ENCODE peak calls at places on chromosomes 7 and 10, in five cellular contexts. U is endothelial cell of umbilical vein, Y is HepG2, X is GM12878, A is K562. Z is an unnamed sample.

GRCh38 chr7:44286182-44286617 is 39.2 kb downstream of the CAMK2B start:
- DNase-seq in U (no peak), Y (no peak), X (no peak), A (peak; percentile 40), Z (no peak)

GRCh38 chr7:34869016-34869415 is 168.3 kb downstream of the DPY19L1 start:
- DNase-seq in U (no peak), Y (no peak), X (no peak), A (no peak), Z (no peak)

GRCh38 chr10:113230018-113230610 is 280.1 kb downstream of the TCF7L2 start:
- DNase-seq in U (no peak), Y (no peak), X (no peak), A (no peak), Z (no peak)

GRCh38 chr10:2791774-2792443 is 275.4 kb upstream of the PFKP start:
- DNase-seq in U (no peak), Y (no peak), X (peak; percentile 87), A (no peak), Z (no peak)

GRCh38 chr7:11252011-11252607 is 278.4 kb downstream of the PHF14 start:
- DNase-seq in U (no peak), Y (no peak), X (no peak), A (no peak), Z (no peak)

GRCh38 chr7:106895246-106895864 is 30.3 kb downstream of the PIK3CG start:
- DNase-seq in U (no peak), Y (no peak), X (peak; percentile 45), A (no peak), Z (no peak)

GRCh38 chr10:16853201-16853600 is 36.0 kb upstream of the RSU1 start:
- DNase-seq in U (peak; percentile 73), Y (peak; percentile 10), X (no peak), A (no peak), Z (peak; percentile 39)

GRCh38 chr7:77310982-77311381 is 105.2 kb downstream of the GSAP start:
- DNase-seq in U (no peak), Y (no peak), X (no peak), A (no peak), Z (no peak)

GRCh38 chr10:112230325-112230988 is 46.9 kb upstream of the GPAM start:
- DNase-seq in U (no peak), Y (peak; percentile 59), X (no peak), A (no peak), Z (no peak)

GRCh38 chr10:32379314-32379949 is 32.5 kb upstream of the EPC1 start:
- DNase-seq in U (peak; percentile 71), Y (peak; percentile 43), X (no peak), A (peak; percentile 42), Z (peak; percentile 66)

GRCh38 chr7:27123021-27123476 is 7.5 kb downstream of the HOXA4 start:
- DNase-seq in U (no peak), Y (peak; percentile 44), X (no peak), A (no peak), Z (no peak)

GRCh38 chr10:8051851-8052257 is 2.6 kb upstream of the GATA3 start:
- DNase-seq in U (peak; percentile 83), Y (no peak), X (no peak), A (no peak), Z (no peak)

GRCh38 chr10:127012071-127012768 is 107.0 kb downstream of the DOCK1 start:
- DNase-seq in U (no peak), Y (no peak), X (no peak), A (no peak), Z (no peak)

GRCh38 chr10:102511562-102512274 is 7.9 kb downstream of the SUFU start:
- DNase-seq in U (no peak), Y (no peak), X (peak; percentile 48), A (no peak), Z (no peak)

GRCh38 chr10:100823194-100823593 is 77.8 kb downstream of the PAX2 start:
- DNase-seq in U (no peak), Y (no peak), X (no peak), A (no peak), Z (no peak)

GRCh38 chr10:963613-964012 is 24.6 kb upstream of the GTPBP4 start:
- DNase-seq in U (no peak), Y (no peak), X (no peak), A (no peak), Z (no peak)

GRCh38 chr10:5525581-5526271 is 965 bp downstream of the CALML3 start:
- DNase-seq in U (no peak), Y (no peak), X (no peak), A (no peak), Z (no peak)

GRCh38 chr10:117405730-117406129 is 30.5 kb upstream of the PDZD8 start:
- DNase-seq in U (no peak), Y (no peak), X (no peak), A (no peak), Z (no peak)

GRCh38 chr10:117409549-117410283 is 34.5 kb upstream of the PDZD8 start:
- DNase-seq in U (no peak), Y (no peak), X (no peak), A (no peak), Z (no peak)

GRCh38 chr10:117412469-117413005 is 37.3 kb upstream of the PDZD8 start:
- DNase-seq in U (no peak), Y (no peak), X (no peak), A (no peak), Z (no peak)

GRCh38 chr10:117411440-117412428 is 36.5 kb upstream of the PDZD8 start:
- DNase-seq in U (peak; percentile 10), Y (no peak), X (no peak), A (peak; percentile 57), Z (no peak)

DNA sequence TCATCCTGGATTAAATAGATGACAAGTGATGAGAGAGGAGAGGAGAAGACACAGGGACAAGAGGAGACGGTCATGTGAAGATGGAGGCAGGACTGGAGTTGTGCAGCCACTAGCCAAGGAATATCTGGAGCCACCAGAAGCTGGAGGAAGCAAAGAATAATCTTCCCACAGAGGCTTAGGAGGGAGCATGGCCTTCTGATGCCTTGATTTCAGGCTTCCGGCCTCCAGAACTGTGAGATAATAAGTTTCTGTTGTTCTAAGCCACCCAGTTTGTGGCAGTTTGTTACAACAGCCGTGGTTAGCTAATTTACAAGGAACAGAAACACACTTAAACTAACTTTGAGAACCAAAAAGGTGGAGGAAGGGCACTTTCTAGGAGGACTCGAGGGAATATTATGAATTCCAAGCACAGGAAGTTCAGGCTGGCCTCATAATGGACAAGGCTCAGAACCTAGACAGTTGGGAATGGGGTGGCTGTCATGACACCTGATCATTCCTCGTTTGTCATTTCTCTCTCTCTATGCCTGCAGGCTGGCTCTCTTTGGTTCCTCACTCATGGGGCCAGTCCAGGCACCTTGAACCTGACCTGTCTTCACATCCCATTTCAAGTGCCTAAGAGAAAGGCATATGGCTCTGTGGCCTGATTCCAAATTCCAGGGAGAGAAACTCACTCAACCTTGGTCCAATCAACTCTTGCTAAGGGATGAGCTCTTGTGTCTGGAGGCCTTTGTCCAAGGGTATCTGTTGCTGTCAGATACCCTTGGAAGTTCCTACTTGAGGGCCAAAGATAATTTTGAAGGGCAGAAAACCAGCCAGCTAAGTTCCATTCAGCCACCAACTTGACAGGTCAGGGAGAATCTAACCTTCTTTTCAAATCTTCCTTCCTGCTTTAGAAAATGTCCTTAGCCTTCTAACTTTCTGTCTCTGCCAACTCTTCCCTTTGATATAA is 33.5 kb upstream of the PDZD8 start:
- DNase-seq in U (no peak), Y (no peak), X (no peak), A (no peak), Z (no peak)
- H3K27ac ChIP-seq in U (no peak overlapping the region), Y (no peak overlapping the region), X (no peak overlapping the region), A (peak overlapping the region; percentile 89), Z (no peak overlapping the region)

DNA sequence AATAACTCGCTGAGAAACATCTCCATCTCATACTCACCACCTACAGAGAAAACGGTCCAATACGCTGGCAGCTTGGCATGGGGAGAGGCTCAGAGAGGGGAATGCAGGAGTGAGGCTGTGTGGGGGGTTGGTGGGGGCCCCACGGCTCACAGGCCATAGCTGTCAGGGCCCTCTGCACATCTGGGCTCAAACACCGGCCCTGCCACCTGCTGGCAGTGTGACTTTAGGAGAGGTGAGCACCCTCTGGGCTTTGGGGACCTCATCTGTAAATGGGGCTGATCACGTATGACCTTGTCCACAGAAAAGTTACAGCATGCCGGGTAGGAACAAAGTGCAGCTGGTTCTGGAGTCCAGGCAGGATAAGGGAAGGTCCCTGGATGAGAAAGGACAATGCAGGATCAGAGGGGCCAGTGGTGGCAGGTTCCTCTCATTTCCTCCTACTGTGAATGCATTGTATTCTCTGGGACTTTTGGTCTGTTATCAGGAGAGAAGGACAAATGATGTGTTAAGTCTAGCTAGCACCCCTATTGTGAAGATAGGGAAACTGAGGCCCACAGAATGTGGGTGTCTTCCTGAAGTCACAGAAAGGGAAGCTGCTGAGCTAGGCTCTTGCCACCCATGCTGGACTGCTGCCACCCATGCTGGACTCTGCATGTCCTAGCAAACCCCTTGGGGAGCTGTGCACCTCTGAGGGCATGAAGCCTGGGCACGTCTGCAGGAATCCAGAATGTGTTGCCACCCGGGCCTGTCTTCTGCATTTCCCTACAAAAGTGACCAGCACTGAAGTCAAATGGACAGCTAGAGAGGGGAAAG is 404.6 kb downstream of the RPS24 start:
- DNase-seq in U (no peak), Y (peak; percentile 70), X (no peak), A (no peak), Z (no peak)
- TF ChIP-seq MYC in U (no peak), Y (peak; percentile 43), X (no peak), A (no peak), Z (no peak)

DNA sequence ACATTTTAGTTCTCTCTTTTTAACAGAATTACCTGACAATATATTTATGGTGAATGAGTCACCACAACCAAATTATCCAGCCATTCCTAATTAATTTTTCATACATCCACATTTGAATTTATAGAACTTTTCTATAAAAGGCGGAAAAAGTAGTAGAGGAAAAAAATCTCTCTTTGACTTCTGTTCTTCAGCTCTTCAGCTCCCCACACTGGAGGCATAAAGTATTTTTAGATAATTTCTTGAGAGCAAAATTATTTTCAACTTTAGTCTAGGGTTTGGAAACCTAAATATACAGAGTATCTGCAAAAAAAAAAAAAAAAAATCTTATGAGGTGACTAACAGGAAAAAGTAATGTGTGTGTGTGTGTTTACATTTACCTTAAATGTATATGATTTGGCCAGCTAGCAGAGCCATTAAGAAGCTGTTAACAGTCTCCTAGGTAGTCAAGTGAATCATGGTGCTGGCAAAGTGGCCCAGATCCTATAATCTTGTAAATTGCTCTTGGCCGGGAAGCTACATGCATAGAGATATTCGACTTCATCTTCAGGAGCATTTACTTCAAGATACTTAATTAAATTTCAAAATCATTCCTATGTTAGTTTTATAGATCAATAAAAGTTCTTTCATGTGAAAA is 383.1 kb upstream of the STEAP1 start:
- DNase-seq in U (peak; percentile 11), Y (no peak), X (no peak), A (no peak), Z (no peak)
- TF ChIP-seq CTCF in U (no peak), Y (no peak), X (no peak), A (no peak), Z (no peak)

DNA sequence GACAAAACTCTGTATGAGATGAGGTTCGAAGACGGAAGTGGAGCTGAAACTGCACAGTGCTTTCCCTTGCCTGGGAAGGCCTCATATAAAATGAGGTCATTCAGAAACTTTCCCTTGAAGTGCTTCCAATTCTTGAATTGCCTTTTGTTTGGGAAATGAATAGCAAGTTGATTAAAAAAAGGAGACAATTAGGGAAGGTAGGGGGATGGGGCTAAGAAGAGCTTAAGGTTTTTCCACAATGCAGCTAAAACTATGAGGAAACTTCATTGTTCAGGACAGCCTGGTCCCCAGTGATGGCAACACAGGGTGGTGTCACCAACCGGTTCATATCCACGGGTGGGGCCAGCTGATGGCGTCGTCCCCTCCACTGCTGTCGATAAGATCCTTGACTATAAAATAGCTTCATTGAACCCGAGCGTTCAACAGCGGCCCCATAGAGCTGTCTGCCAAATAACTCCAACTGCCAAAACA is 3.0 kb upstream of the CELF2 start:
- DNase-seq in U (peak; percentile 23), Y (no peak), X (no peak), A (no peak), Z (no peak)
- H3K27ac ChIP-seq in U (no peak overlapping the region), Y (no peak overlapping the region), X (no peak overlapping the region), A (no peak overlapping the region), Z (no peak overlapping the region)